ENCODE peak calls at places on chromosomes 11 and 22, in ten cellular contexts. E is HuH-7.5; A is HTR-8/SVneo; O is stimulated activated CD4-positive, alpha-beta T cell treated with anti-CD3 and anti-CD28 coated beads, Interleukin-4, amount 100 ng/mL, for 1 hour; R is D341Med; N is T-helper 9 cell; I is NCI-H524 treated with DMSO at 0.1 percent for 48 hours; Y is GM12865; F is T-helper 1 cell; T is CD8-positive, alpha-beta T cell. Q is an unnamed sample.

GRCh38 chr11:68905421-68906360 is 2.0 kb downstream of the IGHMBP2 start:
- DNase-seq in F (no peak), O (no peak), R (no peak), I (no peak), E (no peak), A (no peak), T (no peak), N (no peak), Y (no peak), Q (no peak)

GRCh38 chr11:64967376-64967775 is 4.5 kb downstream of the MAJIN start:
- DNase-seq in F (no peak), T (no peak), N (no peak), R (no peak), O (no peak), E (no peak), A (no peak), I (no peak), Y (no peak), Q (no peak)

GRCh38 chr11:78381867-78382266 is 35.8 kb downstream of the GAB2 start:
- DNase-seq in E (no peak), Y (no peak), N (no peak), R (no peak), A (no peak), O (no peak), F (no peak), I (no peak), T (no peak), Q (no peak)

GRCh38 chr11:123020968-123021367 is 39.3 kb upstream of the BSX start:
- DNase-seq in A (peak), Y (peak), E (peak), O (peak), F (no peak), N (no peak), R (peak), T (peak), I (no peak), Q (no peak)

GRCh38 chr22:48974443-48975251 is 853.0 kb downstream of the BRD1 start:
- DNase-seq in F (no peak), A (no peak), O (no peak), R (no peak), N (no peak), I (no peak), T (no peak), E (no peak), Y (no peak), Q (no peak)

GRCh38 chr11:44858796-44859527 is 91.7 kb downstream of the TP53I11 start:
- DNase-seq in E (no peak), I (no peak), R (no peak), F (no peak), A (no peak), N (no peak), O (no peak), T (no peak), Y (no peak), Q (no peak)

GRCh38 chr11:3841426-3842304 is 906 bp upstream of the RHOG start:
- DNase-seq in R (peak), Y (peak), T (peak), A (peak), E (peak), F (peak), I (peak), N (peak), O (no peak), Q (peak)

GRCh38 chr11:112751763-112752162 is 209.5 kb upstream of the NCAM1 start:
- DNase-seq in E (no peak), Y (no peak), T (no peak), R (no peak), N (no peak), A (no peak), O (no peak), F (no peak), I (peak), Q (no peak)

GRCh38 chr11:57546869-57547518 is 9.6 kb downstream of the SMTNL1 start:
- DNase-seq in E (peak), A (peak), N (no peak), R (peak), Y (peak), T (no peak), F (no peak), I (no peak), O (no peak), Q (peak)

GRCh38 chr11:9624448-9624847 is 39.4 kb upstream of the SWAP70 start:
- DNase-seq in T (no peak), R (no peak), N (no peak), F (no peak), A (no peak), O (no peak), E (no peak), I (no peak), Y (no peak), Q (no peak)

GRCh38 chr22:37328017-37328416 is 45.7 kb downstream of the CYTH4 start:
- DNase-seq in N (no peak), O (no peak), T (no peak), I (no peak), F (no peak), Y (no peak), A (peak), E (no peak), R (no peak), Q (peak)

GRCh38 chr22:47605886-47606285 is 843.4 kb downstream of the TBC1D22A start:
- DNase-seq in Y (no peak), F (no peak), R (no peak), E (no peak), I (no peak), T (no peak), O (no peak), N (no peak), A (no peak), Q (peak)

GRCh38 chr11:74754507-74755255 is 6.0 kb downstream of the RNF169 start:
- DNase-seq in O (no peak), E (no peak), R (no peak), T (no peak), A (peak), N (no peak), Y (peak), I (no peak), F (no peak), Q (peak)

GRCh38 chr11:129658558-129658882 is 157.1 kb upstream of the TMEM45B start:
- DNase-seq in I (no peak), R (no peak), O (no peak), T (no peak), A (no peak), N (no peak), E (no peak), F (no peak), Y (no peak), Q (no peak)

GRCh38 chr11:2376751-2377451 is at the start of gene CD81:
- DNase-seq in I (no peak), O (peak), R (peak), N (peak), A (peak), T (peak), F (peak), E (peak), Y (peak), Q (no peak)